ENCODE peak calls at places on chromosomes 3 and 15, in eight cellular contexts. One of them, this sample, is unnamed.
A peak's percentile ranks its signal among the peaks of the same experiment; 100 is the strongest.

GRCh38 chr3:71210257-71211002 is 373.1 kb downstream of the FOXP1 start:
- DNase-seq in GM10248: no peak
- DNase-seq in omental fat pad: no peak
- DNase-seq in SJSA1: no peak
- DNase-seq in brain microvascular endothelial cell: peak; percentile 83
- DNase-seq in foreskin fibroblast: peak; percentile 60
- DNase-seq in NCI-H1417 treated with DMSO at 0.1 percent for 48 hours: no peak
- DNase-seq in T-helper 17 cell: no peak
- DNase-seq in this sample: no peak

GRCh38 chr3:188772886-188773285 is 398.9 kb upstream of the TPRG1 start:
- DNase-seq in GM10248: no peak
- DNase-seq in omental fat pad: no peak
- DNase-seq in SJSA1: peak; percentile 20
- DNase-seq in brain microvascular endothelial cell: peak; percentile 73
- DNase-seq in foreskin fibroblast: peak; percentile 64
- DNase-seq in NCI-H1417 treated with DMSO at 0.1 percent for 48 hours: no peak
- DNase-seq in T-helper 17 cell: no peak
- DNase-seq in this sample: no peak

GRCh38 chr3:69012836-69013255 is 638 bp downstream of the EOGT start:
- DNase-seq in GM10248: peak; percentile 72
- DNase-seq in omental fat pad: no peak
- DNase-seq in SJSA1: peak; percentile 45
- DNase-seq in brain microvascular endothelial cell: peak; percentile 25
- DNase-seq in foreskin fibroblast: peak; percentile 46
- DNase-seq in NCI-H1417 treated with DMSO at 0.1 percent for 48 hours: no peak
- DNase-seq in T-helper 17 cell: peak; percentile 6
- DNase-seq in this sample: peak; percentile 20

GRCh38 chr15:67253517-67254237 is 784 bp downstream of the AAGAB start:
- DNase-seq in GM10248: peak; percentile 19
- DNase-seq in omental fat pad: no peak
- DNase-seq in SJSA1: peak; percentile 3
- DNase-seq in brain microvascular endothelial cell: no peak
- DNase-seq in foreskin fibroblast: peak; percentile 7
- DNase-seq in NCI-H1417 treated with DMSO at 0.1 percent for 48 hours: no peak
- DNase-seq in T-helper 17 cell: no peak
- DNase-seq in this sample: no peak

GRCh38 chr3:39911465-39912309 is 102.3 kb downstream of the MYRIP start:
- DNase-seq in GM10248: no peak
- DNase-seq in omental fat pad: no peak
- DNase-seq in SJSA1: no peak
- DNase-seq in brain microvascular endothelial cell: no peak
- DNase-seq in foreskin fibroblast: peak; percentile 24
- DNase-seq in NCI-H1417 treated with DMSO at 0.1 percent for 48 hours: no peak
- DNase-seq in T-helper 17 cell: no peak
- DNase-seq in this sample: no peak

GRCh38 chr3:29409409-29409808 is 128.5 kb downstream of the RBMS3 start:
- DNase-seq in GM10248: no peak
- DNase-seq in omental fat pad: no peak
- DNase-seq in SJSA1: no peak
- DNase-seq in brain microvascular endothelial cell: peak; percentile 74
- DNase-seq in foreskin fibroblast: no peak
- DNase-seq in NCI-H1417 treated with DMSO at 0.1 percent for 48 hours: no peak
- DNase-seq in T-helper 17 cell: no peak
- DNase-seq in this sample: no peak

GRCh38 chr3:12991481-12991837 is 81.8 kb downstream of the IQSEC1 start:
- DNase-seq in GM10248: no peak
- DNase-seq in omental fat pad: no peak
- DNase-seq in SJSA1: no peak
- DNase-seq in brain microvascular endothelial cell: no peak
- DNase-seq in foreskin fibroblast: no peak
- DNase-seq in NCI-H1417 treated with DMSO at 0.1 percent for 48 hours: no peak
- DNase-seq in T-helper 17 cell: no peak
- DNase-seq in this sample: no peak

GRCh38 chr3:37997791-37998370 is 7.3 kb downstream of the VILL start:
- DNase-seq in GM10248: no peak
- DNase-seq in omental fat pad: no peak
- DNase-seq in SJSA1: no peak
- DNase-seq in brain microvascular endothelial cell: no peak
- DNase-seq in foreskin fibroblast: no peak
- DNase-seq in NCI-H1417 treated with DMSO at 0.1 percent for 48 hours: no peak
- DNase-seq in T-helper 17 cell: no peak
- DNase-seq in this sample: no peak

GRCh38 chr3:66593978-66594377 is 93.2 kb upstream of the LRIG1 start:
- DNase-seq in GM10248: no peak
- DNase-seq in omental fat pad: no peak
- DNase-seq in SJSA1: peak; percentile 84
- DNase-seq in brain microvascular endothelial cell: peak; percentile 69
- DNase-seq in foreskin fibroblast: peak; percentile 87
- DNase-seq in NCI-H1417 treated with DMSO at 0.1 percent for 48 hours: no peak
- DNase-seq in T-helper 17 cell: no peak
- DNase-seq in this sample: no peak

GRCh38 chr15:85730001-85730820 is 64.5 kb downstream of the KLHL25 start:
- DNase-seq in GM10248: peak; percentile 62
- DNase-seq in omental fat pad: no peak
- DNase-seq in SJSA1: peak; percentile 44
- DNase-seq in brain microvascular endothelial cell: peak; percentile 56
- DNase-seq in foreskin fibroblast: peak; percentile 46
- DNase-seq in NCI-H1417 treated with DMSO at 0.1 percent for 48 hours: peak; percentile 5
- DNase-seq in T-helper 17 cell: no peak
- DNase-seq in this sample: peak; percentile 74

GRCh38 chr3:195811756-195812155 is at the start of gene MUC4:
- DNase-seq in GM10248: no peak
- DNase-seq in omental fat pad: no peak
- DNase-seq in SJSA1: no peak
- DNase-seq in brain microvascular endothelial cell: no peak
- DNase-seq in foreskin fibroblast: no peak
- DNase-seq in NCI-H1417 treated with DMSO at 0.1 percent for 48 hours: no peak
- DNase-seq in T-helper 17 cell: no peak
- DNase-seq in this sample: no peak

GRCh38 chr3:112456147-112456546 is 43.1 kb downstream of the BTLA start:
- DNase-seq in GM10248: no peak
- DNase-seq in omental fat pad: no peak
- DNase-seq in SJSA1: no peak
- DNase-seq in brain microvascular endothelial cell: no peak
- DNase-seq in foreskin fibroblast: no peak
- DNase-seq in NCI-H1417 treated with DMSO at 0.1 percent for 48 hours: no peak
- DNase-seq in T-helper 17 cell: no peak
- DNase-seq in this sample: no peak

GRCh38 chr3:156014456-156014855 is 105.9 kb upstream of the KCNAB1 start:
- DNase-seq in GM10248: no peak
- DNase-seq in omental fat pad: no peak
- DNase-seq in SJSA1: no peak
- DNase-seq in brain microvascular endothelial cell: no peak
- DNase-seq in foreskin fibroblast: no peak
- DNase-seq in NCI-H1417 treated with DMSO at 0.1 percent for 48 hours: no peak
- DNase-seq in T-helper 17 cell: no peak
- DNase-seq in this sample: no peak

GRCh38 chr3:32176989-32177701 is 61.3 kb upstream of the CMTM8 start:
- DNase-seq in GM10248: peak; percentile 48
- DNase-seq in omental fat pad: no peak
- DNase-seq in SJSA1: peak; percentile 28
- DNase-seq in brain microvascular endothelial cell: peak; percentile 78
- DNase-seq in foreskin fibroblast: peak; percentile 59
- DNase-seq in NCI-H1417 treated with DMSO at 0.1 percent for 48 hours: no peak
- DNase-seq in T-helper 17 cell: peak; percentile 57
- DNase-seq in this sample: peak; percentile 67

This sample was measured in OCI-LY7.